ENCODE peak calls at places on chromosomes 5 and 9, in nine cellular contexts. One of them, this sample, is unnamed.

GRCh38 chr5:155343468-155343867 is 329.9 kb downstream of the KIF4B start:
- DNase-seq in AG04450: no peak
- DNase-seq in CD4-positive, alpha-beta T cell: no peak
- DNase-seq in OCI-LY7: no peak
- DNase-seq in psoas muscle: no peak
- DNase-seq in HCT116: no peak
- DNase-seq in neural crest cell: no peak
- DNase-seq in sigmoid colon: no peak
- DNase-seq in HFF-Myc: no peak
- DNase-seq in this sample: no peak

GRCh38 chr5:57703726-57704125 is 221.1 kb upstream of the ACTBL2 start:
- DNase-seq in AG04450: no peak
- DNase-seq in CD4-positive, alpha-beta T cell: no peak
- DNase-seq in OCI-LY7: no peak
- DNase-seq in psoas muscle: no peak
- DNase-seq in HCT116: no peak
- DNase-seq in neural crest cell: no peak
- DNase-seq in sigmoid colon: no peak
- DNase-seq in HFF-Myc: no peak
- DNase-seq in this sample: no peak

GRCh38 chr9:98045234-98046160 is 11.0 kb upstream of the NANS start:
- DNase-seq in AG04450: no peak
- DNase-seq in CD4-positive, alpha-beta T cell: no peak
- DNase-seq in OCI-LY7: peak; percentile 92
- DNase-seq in psoas muscle: no peak
- DNase-seq in HCT116: peak; percentile 87
- DNase-seq in neural crest cell: no peak
- DNase-seq in sigmoid colon: no peak
- DNase-seq in HFF-Myc: no peak
- DNase-seq in this sample: no peak

GRCh38 chr5:167626341-167627118 is 664.9 kb upstream of the WWC1 start:
- DNase-seq in AG04450: no peak
- DNase-seq in CD4-positive, alpha-beta T cell: no peak
- DNase-seq in OCI-LY7: no peak
- DNase-seq in psoas muscle: no peak
- DNase-seq in HCT116: no peak
- DNase-seq in neural crest cell: no peak
- DNase-seq in sigmoid colon: no peak
- DNase-seq in HFF-Myc: no peak
- DNase-seq in this sample: no peak

GRCh38 chr9:134696433-134696832 is 54.8 kb downstream of the COL5A1 start:
- DNase-seq in AG04450: no peak
- DNase-seq in CD4-positive, alpha-beta T cell: no peak
- DNase-seq in OCI-LY7: no peak
- DNase-seq in psoas muscle: peak; percentile 4
- DNase-seq in HCT116: no peak
- DNase-seq in neural crest cell: no peak
- DNase-seq in sigmoid colon: peak; percentile 28
- DNase-seq in HFF-Myc: no peak
- DNase-seq in this sample: no peak

GRCh38 chr5:74991522-74991921 is 60.8 kb downstream of the GCNT4 start:
- DNase-seq in AG04450: no peak
- DNase-seq in CD4-positive, alpha-beta T cell: no peak
- DNase-seq in OCI-LY7: no peak
- DNase-seq in psoas muscle: no peak
- DNase-seq in HCT116: no peak
- DNase-seq in neural crest cell: no peak
- DNase-seq in sigmoid colon: no peak
- DNase-seq in HFF-Myc: no peak
- DNase-seq in this sample: no peak

GRCh38 chr5:109863752-109864151 is 174.0 kb downstream of the MAN2A1 start:
- DNase-seq in AG04450: no peak
- DNase-seq in CD4-positive, alpha-beta T cell: no peak
- DNase-seq in OCI-LY7: no peak
- DNase-seq in psoas muscle: no peak
- DNase-seq in HCT116: no peak
- DNase-seq in neural crest cell: no peak
- DNase-seq in sigmoid colon: no peak
- DNase-seq in HFF-Myc: no peak
- DNase-seq in this sample: no peak

GRCh38 chr9:16092627-16093091 is 539.8 kb downstream of the CCDC171 start:
- DNase-seq in AG04450: no peak
- DNase-seq in CD4-positive, alpha-beta T cell: no peak
- DNase-seq in OCI-LY7: no peak
- DNase-seq in psoas muscle: peak; percentile 16
- DNase-seq in HCT116: no peak
- DNase-seq in neural crest cell: no peak
- DNase-seq in sigmoid colon: no peak
- DNase-seq in HFF-Myc: no peak
- DNase-seq in this sample: no peak

GRCh38 chr5:81209386-81209785 is 23.7 kb upstream of the CKMT2 start:
- DNase-seq in AG04450: no peak
- DNase-seq in CD4-positive, alpha-beta T cell: no peak
- DNase-seq in OCI-LY7: no peak
- DNase-seq in psoas muscle: no peak
- DNase-seq in HCT116: no peak
- DNase-seq in neural crest cell: no peak
- DNase-seq in sigmoid colon: no peak
- DNase-seq in HFF-Myc: no peak
- DNase-seq in this sample: no peak

GRCh38 chr5:81208904-81209303 is 24.2 kb upstream of the CKMT2 start:
- DNase-seq in AG04450: no peak
- DNase-seq in CD4-positive, alpha-beta T cell: no peak
- DNase-seq in OCI-LY7: no peak
- DNase-seq in psoas muscle: no peak
- DNase-seq in HCT116: no peak
- DNase-seq in neural crest cell: no peak
- DNase-seq in sigmoid colon: no peak
- DNase-seq in HFF-Myc: no peak
- DNase-seq in this sample: no peak

GRCh38 chr5:81204205-81204604 is 28.9 kb upstream of the CKMT2 start:
- DNase-seq in AG04450: no peak
- DNase-seq in CD4-positive, alpha-beta T cell: no peak
- DNase-seq in OCI-LY7: no peak
- DNase-seq in psoas muscle: no peak
- DNase-seq in HCT116: no peak
- DNase-seq in neural crest cell: no peak
- DNase-seq in sigmoid colon: no peak
- DNase-seq in HFF-Myc: no peak
- DNase-seq in this sample: no peak

GRCh38 chr5:81205058-81205457 is 28.1 kb upstream of the CKMT2 start:
- DNase-seq in AG04450: no peak
- DNase-seq in CD4-positive, alpha-beta T cell: no peak
- DNase-seq in OCI-LY7: no peak
- DNase-seq in psoas muscle: no peak
- DNase-seq in HCT116: no peak
- DNase-seq in neural crest cell: no peak
- DNase-seq in sigmoid colon: no peak
- DNase-seq in HFF-Myc: no peak
- DNase-seq in this sample: no peak

GRCh38 chr5:81207009-81207408 is 26.1 kb upstream of the CKMT2 start:
- DNase-seq in AG04450: no peak
- DNase-seq in CD4-positive, alpha-beta T cell: no peak
- DNase-seq in OCI-LY7: peak; percentile 13
- DNase-seq in psoas muscle: no peak
- DNase-seq in HCT116: no peak
- DNase-seq in neural crest cell: no peak
- DNase-seq in sigmoid colon: no peak
- DNase-seq in HFF-Myc: no peak
- DNase-seq in this sample: no peak
- TF ChIP-seq CTCF in AG04450: peak; percentile 38
- TF ChIP-seq CTCF in CD4-positive, alpha-beta T cell: no peak
- TF ChIP-seq CTCF in OCI-LY7: peak; percentile 55
- TF ChIP-seq CTCF in psoas muscle: no peak
- TF ChIP-seq CTCF in HCT116: peak; percentile 11
- TF ChIP-seq CTCF in neural crest cell: peak; percentile 26
- TF ChIP-seq CTCF in sigmoid colon: no peak
- TF ChIP-seq CTCF in HFF-Myc: peak; percentile 26
- TF ChIP-seq CTCF in this sample: peak; percentile 27

GRCh38 chr9:131274674-131275331 is 1.5 kb downstream of the FAM78A start:
- DNase-seq in AG04450: no peak
- DNase-seq in CD4-positive, alpha-beta T cell: no peak
- DNase-seq in OCI-LY7: peak; percentile 43
- DNase-seq in psoas muscle: peak; percentile 61
- DNase-seq in HCT116: no peak
- DNase-seq in neural crest cell: no peak
- DNase-seq in sigmoid colon: no peak
- DNase-seq in HFF-Myc: no peak
- DNase-seq in this sample: no peak

GRCh38 chr9:131273791-131274673 is 2.3 kb downstream of the FAM78A start:
- DNase-seq in AG04450: no peak
- DNase-seq in CD4-positive, alpha-beta T cell: no peak
- DNase-seq in OCI-LY7: peak; percentile 59
- DNase-seq in psoas muscle: no peak
- DNase-seq in HCT116: no peak
- DNase-seq in neural crest cell: no peak
- DNase-seq in sigmoid colon: no peak
- DNase-seq in HFF-Myc: no peak
- DNase-seq in this sample: no peak

GRCh38 chr9:131271506-131271931 is 4.8 kb downstream of the FAM78A start:
- DNase-seq in AG04450: no peak
- DNase-seq in CD4-positive, alpha-beta T cell: no peak
- DNase-seq in OCI-LY7: peak; percentile 38
- DNase-seq in psoas muscle: peak; percentile 21
- DNase-seq in HCT116: no peak
- DNase-seq in neural crest cell: no peak
- DNase-seq in sigmoid colon: no peak
- DNase-seq in HFF-Myc: no peak
- DNase-seq in this sample: no peak

GRCh38 chr9:131272212-131272611 is 4.1 kb downstream of the FAM78A start:
- DNase-seq in AG04450: no peak
- DNase-seq in CD4-positive, alpha-beta T cell: no peak
- DNase-seq in OCI-LY7: peak; percentile 36
- DNase-seq in psoas muscle: peak; percentile 8
- DNase-seq in HCT116: no peak
- DNase-seq in neural crest cell: no peak
- DNase-seq in sigmoid colon: no peak
- DNase-seq in HFF-Myc: no peak
- DNase-seq in this sample: no peak

DNA sequence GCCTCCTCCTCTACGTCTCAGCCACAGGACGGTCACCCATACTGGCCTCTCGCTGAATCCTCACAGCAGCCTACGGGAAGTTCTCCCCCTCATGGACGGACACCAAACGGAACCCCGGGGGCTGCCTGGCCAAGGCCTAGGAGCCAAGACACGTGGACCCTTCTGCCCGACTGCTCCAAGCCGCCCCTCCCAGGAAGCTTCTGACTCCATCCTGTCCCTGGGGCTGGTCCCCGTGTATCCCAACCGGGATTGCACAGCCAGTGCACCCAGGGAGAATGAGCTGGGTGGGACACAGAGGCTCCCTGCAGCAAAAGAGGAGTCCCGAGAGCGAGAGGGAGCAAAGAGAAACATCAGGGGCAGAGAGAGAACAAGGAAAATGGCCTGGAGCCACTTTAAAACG is 3.2 kb downstream of the FAM78A start:
- DNase-seq in AG04450: no peak
- DNase-seq in CD4-positive, alpha-beta T cell: no peak
- DNase-seq in OCI-LY7: peak; percentile 44
- DNase-seq in psoas muscle: peak; percentile 50
- DNase-seq in HCT116: no peak
- DNase-seq in neural crest cell: no peak
- DNase-seq in sigmoid colon: no peak
- DNase-seq in HFF-Myc: no peak
- DNase-seq in this sample: no peak
- TF ChIP-seq CTCF in AG04450: no peak
- TF ChIP-seq CTCF in CD4-positive, alpha-beta T cell: no peak
- TF ChIP-seq CTCF in OCI-LY7: peak; percentile 36
- TF ChIP-seq CTCF in psoas muscle: no peak
- TF ChIP-seq CTCF in HCT116: no peak
- TF ChIP-seq CTCF in neural crest cell: no peak
- TF ChIP-seq CTCF in sigmoid colon: no peak
- TF ChIP-seq CTCF in HFF-Myc: no peak
- TF ChIP-seq CTCF in this sample: no peak

GRCh38 chr5:141958113-141958512 is at the start of gene PCDH12:
- DNase-seq in AG04450: no peak
- DNase-seq in CD4-positive, alpha-beta T cell: no peak
- DNase-seq in OCI-LY7: peak; percentile 24
- DNase-seq in psoas muscle: peak; percentile 47
- DNase-seq in HCT116: no peak
- DNase-seq in neural crest cell: no peak
- DNase-seq in sigmoid colon: peak; percentile 74
- DNase-seq in HFF-Myc: no peak
- DNase-seq in this sample: no peak

GRCh38 chr5:141958773-141959172 is 771 bp upstream of the PCDH12 start:
- DNase-seq in AG04450: no peak
- DNase-seq in CD4-positive, alpha-beta T cell: no peak
- DNase-seq in OCI-LY7: no peak
- DNase-seq in psoas muscle: peak; percentile 41
- DNase-seq in HCT116: no peak
- DNase-seq in neural crest cell: no peak
- DNase-seq in sigmoid colon: peak; percentile 78
- DNase-seq in HFF-Myc: no peak
- DNase-seq in this sample: no peak

GRCh38 chr5:141960449-141961323 is 2.7 kb upstream of the PCDH12 start:
- DNase-seq in AG04450: peak; percentile 48
- DNase-seq in CD4-positive, alpha-beta T cell: peak; percentile 90
- DNase-seq in OCI-LY7: peak; percentile 94
- DNase-seq in psoas muscle: peak; percentile 88
- DNase-seq in HCT116: peak; percentile 72
- DNase-seq in neural crest cell: peak; percentile 97
- DNase-seq in sigmoid colon: peak; percentile 93
- DNase-seq in HFF-Myc: peak; percentile 75
- DNase-seq in this sample: peak; percentile 37

GRCh38 chr5:141961466-141961865 is 3.5 kb upstream of the PCDH12 start:
- DNase-seq in AG04450: no peak
- DNase-seq in CD4-positive, alpha-beta T cell: no peak
- DNase-seq in OCI-LY7: no peak
- DNase-seq in psoas muscle: no peak
- DNase-seq in HCT116: no peak
- DNase-seq in neural crest cell: no peak
- DNase-seq in sigmoid colon: no peak
- DNase-seq in HFF-Myc: no peak
- DNase-seq in this sample: no peak

DNA sequence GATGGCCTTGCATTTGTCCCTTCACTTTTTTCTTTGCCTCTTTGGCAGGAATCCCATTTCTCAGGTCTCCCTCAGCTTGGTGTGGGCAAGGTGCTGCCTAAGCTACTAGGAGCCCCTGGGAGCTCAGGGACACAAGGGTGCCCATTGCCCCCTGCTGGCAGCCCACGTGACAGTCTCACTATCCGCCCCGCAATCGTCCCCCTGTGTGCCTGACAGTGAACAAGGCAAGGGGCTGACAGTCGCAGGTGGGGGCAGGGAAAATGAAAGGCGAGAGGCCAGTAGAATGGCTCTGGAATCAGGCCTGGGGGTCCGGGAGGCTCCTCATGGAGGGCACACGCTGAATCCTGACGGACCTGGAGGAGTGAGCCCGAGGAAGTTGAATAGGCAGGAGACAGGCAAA is 2.0 kb upstream of the PCDH12 start:
- DNase-seq in AG04450: no peak
- DNase-seq in CD4-positive, alpha-beta T cell: no peak
- DNase-seq in OCI-LY7: peak; percentile 64
- DNase-seq in psoas muscle: no peak
- DNase-seq in HCT116: no peak
- DNase-seq in neural crest cell: no peak
- DNase-seq in sigmoid colon: no peak
- DNase-seq in HFF-Myc: no peak
- DNase-seq in this sample: no peak
- TF ChIP-seq CTCF in AG04450: peak; percentile 33
- TF ChIP-seq CTCF in CD4-positive, alpha-beta T cell: no peak
- TF ChIP-seq CTCF in OCI-LY7: peak; percentile 68
- TF ChIP-seq CTCF in psoas muscle: no peak
- TF ChIP-seq CTCF in HCT116: peak; percentile 59
- TF ChIP-seq CTCF in neural crest cell: no peak
- TF ChIP-seq CTCF in sigmoid colon: no peak
- TF ChIP-seq CTCF in HFF-Myc: peak; percentile 57
- TF ChIP-seq CTCF in this sample: peak; percentile 33

DNA sequence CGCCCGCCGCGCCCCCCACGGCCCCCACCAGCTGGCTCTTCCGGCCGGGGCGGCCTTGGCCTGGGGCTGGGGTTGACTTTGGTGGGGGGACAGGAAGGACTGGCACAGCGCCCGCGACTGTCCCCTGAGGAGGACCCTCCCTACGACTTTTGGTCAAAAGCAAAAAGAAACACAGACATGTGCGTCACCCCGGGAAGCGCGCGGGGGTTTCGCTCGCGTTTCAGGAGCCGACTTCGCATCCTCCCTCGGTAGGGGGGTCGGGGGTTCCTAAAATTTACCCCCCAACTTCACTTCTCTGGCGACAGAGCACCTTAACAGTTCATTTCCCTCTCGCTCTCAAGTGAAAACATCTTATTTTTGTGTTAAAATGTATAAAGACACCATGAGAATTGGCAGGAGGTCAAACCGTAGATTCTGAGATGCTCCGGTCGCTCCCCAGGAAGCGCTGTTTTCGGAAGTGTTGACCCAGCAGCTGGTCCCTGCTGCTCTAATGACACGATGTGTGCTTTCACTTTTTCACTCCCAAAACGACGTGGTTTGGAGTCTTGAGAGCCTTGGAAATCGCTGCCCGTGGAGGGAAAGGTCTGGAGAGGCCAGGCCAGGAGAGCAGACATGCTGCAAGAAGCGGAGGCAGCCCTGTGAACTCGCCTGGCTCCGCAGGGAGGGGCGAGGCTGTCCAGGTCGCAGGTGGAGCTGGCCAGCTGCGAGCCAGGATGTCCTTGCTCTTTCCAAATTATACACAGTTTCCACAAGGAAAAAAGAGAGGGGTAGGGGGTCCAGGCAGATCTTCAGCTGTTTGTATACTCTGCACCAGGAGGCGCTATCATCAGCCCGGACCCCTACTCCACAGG is 248.2 kb upstream of the ANKRD55 start:
- DNase-seq in AG04450: no peak
- DNase-seq in CD4-positive, alpha-beta T cell: peak; percentile 32
- DNase-seq in OCI-LY7: peak; percentile 56
- DNase-seq in psoas muscle: peak; percentile 33
- DNase-seq in HCT116: no peak
- DNase-seq in neural crest cell: peak; percentile 35
- DNase-seq in sigmoid colon: peak; percentile 76
- DNase-seq in HFF-Myc: no peak
- DNase-seq in this sample: no peak
- TF ChIP-seq CTCF in AG04450: peak; percentile 55
- TF ChIP-seq CTCF in CD4-positive, alpha-beta T cell: peak; percentile 46
- TF ChIP-seq CTCF in OCI-LY7: peak; percentile 81
- TF ChIP-seq CTCF in psoas muscle: no peak
- TF ChIP-seq CTCF in HCT116: no peak
- TF ChIP-seq CTCF in neural crest cell: peak; percentile 58
- TF ChIP-seq CTCF in sigmoid colon: no peak
- TF ChIP-seq CTCF in HFF-Myc: peak; percentile 33
- TF ChIP-seq CTCF in this sample: peak; percentile 12

This sample was measured in AG09309.